ENCODE peak calls at places on chromosomes 12 and 14, in ten cellular contexts. One of them, this sample, is unnamed. For H3K4me1, the result is how much of the 10 kb centered on the place peaks cover.

GRCh38 chr14:89793367-89793716 is 161.2 kb downstream of the EFCAB11 start:
- DNase-seq in lower lobe of right lung: no peak
- DNase-seq in CD8-positive, alpha-beta T cell: no peak
- DNase-seq in heart right ventricle: no peak
- DNase-seq in upper lobe of right lung: no peak
- DNase-seq in foreskin keratinocyte: no peak
- DNase-seq in Peyer's patch: no peak
- DNase-seq in neural progenitor cell: no peak
- DNase-seq in astrocyte: no peak
- DNase-seq in transverse colon: no peak
- DNase-seq in this sample: no peak

GRCh38 chr12:15880721-15881120 is 1.5 kb upstream of the STRAP start:
- DNase-seq in CD8-positive, alpha-beta T cell: no peak
- DNase-seq in upper lobe of right lung: no peak
- DNase-seq in foreskin keratinocyte: no peak
- DNase-seq in lower lobe of right lung: no peak
- DNase-seq in transverse colon: no peak
- DNase-seq in neural progenitor cell: no peak
- DNase-seq in heart right ventricle: no peak
- DNase-seq in Peyer's patch: no peak
- DNase-seq in astrocyte: no peak
- DNase-seq in this sample: no peak

GRCh38 chr14:76323331-76324050 is 52.4 kb upstream of the ESRRB start:
- DNase-seq in foreskin keratinocyte: peak
- DNase-seq in upper lobe of right lung: no peak
- DNase-seq in lower lobe of right lung: no peak
- DNase-seq in astrocyte: no peak
- DNase-seq in heart right ventricle: no peak
- DNase-seq in Peyer's patch: no peak
- DNase-seq in neural progenitor cell: no peak
- DNase-seq in transverse colon: no peak
- DNase-seq in CD8-positive, alpha-beta T cell: no peak
- DNase-seq in this sample: no peak

GRCh38 chr12:95646781-95647184 is 95.5 kb upstream of the USP44 start:
- DNase-seq in Peyer's patch: no peak
- DNase-seq in CD8-positive, alpha-beta T cell: no peak
- DNase-seq in lower lobe of right lung: no peak
- DNase-seq in heart right ventricle: no peak
- DNase-seq in foreskin keratinocyte: no peak
- DNase-seq in astrocyte: peak
- DNase-seq in upper lobe of right lung: no peak
- DNase-seq in transverse colon: no peak
- DNase-seq in neural progenitor cell: no peak
- DNase-seq in this sample: no peak

GRCh38 chr12:46445551-46446235 is 73.1 kb upstream of the SLC38A2 start:
- DNase-seq in lower lobe of right lung: no peak
- DNase-seq in transverse colon: no peak
- DNase-seq in astrocyte: no peak
- DNase-seq in Peyer's patch: no peak
- DNase-seq in heart right ventricle: no peak
- DNase-seq in foreskin keratinocyte: no peak
- DNase-seq in CD8-positive, alpha-beta T cell: no peak
- DNase-seq in upper lobe of right lung: no peak
- DNase-seq in neural progenitor cell: no peak
- DNase-seq in this sample: no peak

GRCh38 chr12:39123580-39123979 is 218.2 kb upstream of the CPNE8 start:
- DNase-seq in upper lobe of right lung: no peak
- DNase-seq in lower lobe of right lung: no peak
- DNase-seq in Peyer's patch: no peak
- DNase-seq in neural progenitor cell: no peak
- DNase-seq in heart right ventricle: no peak
- DNase-seq in transverse colon: no peak
- DNase-seq in foreskin keratinocyte: peak
- DNase-seq in astrocyte: peak
- DNase-seq in CD8-positive, alpha-beta T cell: no peak
- DNase-seq in this sample: no peak

GRCh38 chr14:103281496-103282231 is 52.4 kb upstream of the EIF5 start:
- DNase-seq in CD8-positive, alpha-beta T cell: no peak
- DNase-seq in neural progenitor cell: peak
- DNase-seq in astrocyte: peak
- DNase-seq in foreskin keratinocyte: no peak
- DNase-seq in transverse colon: peak
- DNase-seq in lower lobe of right lung: no peak
- DNase-seq in upper lobe of right lung: no peak
- DNase-seq in heart right ventricle: peak
- DNase-seq in Peyer's patch: no peak
- DNase-seq in this sample: no peak

GRCh38 chr14:26870722-26871121 is 272.9 kb upstream of the NOVA1 start:
- DNase-seq in heart right ventricle: no peak
- DNase-seq in astrocyte: no peak
- DNase-seq in upper lobe of right lung: no peak
- DNase-seq in lower lobe of right lung: no peak
- DNase-seq in Peyer's patch: no peak
- DNase-seq in transverse colon: no peak
- DNase-seq in CD8-positive, alpha-beta T cell: no peak
- DNase-seq in neural progenitor cell: no peak
- DNase-seq in foreskin keratinocyte: no peak
- DNase-seq in this sample: no peak

GRCh38 chr14:52977798-52978197 is 26.9 kb upstream of the FERMT2 start:
- DNase-seq in transverse colon: no peak
- DNase-seq in Peyer's patch: no peak
- DNase-seq in astrocyte: no peak
- DNase-seq in neural progenitor cell: no peak
- DNase-seq in lower lobe of right lung: no peak
- DNase-seq in CD8-positive, alpha-beta T cell: no peak
- DNase-seq in upper lobe of right lung: no peak
- DNase-seq in foreskin keratinocyte: no peak
- DNase-seq in heart right ventricle: no peak
- DNase-seq in this sample: no peak

GRCh38 chr12:62472472-62472871 is 5.8 kb downstream of the MON2 start:
- DNase-seq in Peyer's patch: no peak
- DNase-seq in heart right ventricle: no peak
- DNase-seq in transverse colon: no peak
- DNase-seq in CD8-positive, alpha-beta T cell: no peak
- DNase-seq in neural progenitor cell: peak
- DNase-seq in lower lobe of right lung: no peak
- DNase-seq in foreskin keratinocyte: no peak
- DNase-seq in upper lobe of right lung: no peak
- DNase-seq in astrocyte: no peak
- DNase-seq in this sample: no peak

GRCh38 chr14:67704484-67705089 is 2.9 kb downstream of the RDH12 start:
- DNase-seq in Peyer's patch: no peak
- DNase-seq in lower lobe of right lung: no peak
- DNase-seq in foreskin keratinocyte: no peak
- DNase-seq in upper lobe of right lung: no peak
- DNase-seq in CD8-positive, alpha-beta T cell: no peak
- DNase-seq in astrocyte: peak
- DNase-seq in transverse colon: no peak
- DNase-seq in neural progenitor cell: peak
- DNase-seq in heart right ventricle: peak
- DNase-seq in this sample: peak

GRCh38 chr14:49479432-49479831 is 106.7 kb downstream of the RPS29 start:
- DNase-seq in neural progenitor cell: no peak
- DNase-seq in lower lobe of right lung: no peak
- DNase-seq in CD8-positive, alpha-beta T cell: no peak
- DNase-seq in upper lobe of right lung: no peak
- DNase-seq in heart right ventricle: no peak
- DNase-seq in Peyer's patch: no peak
- DNase-seq in foreskin keratinocyte: no peak
- DNase-seq in astrocyte: no peak
- DNase-seq in transverse colon: no peak
- DNase-seq in this sample: no peak

GRCh38 chr12:65962921-65963883 is 138.9 kb downstream of the HMGA2 start:
- DNase-seq in Peyer's patch: no peak
- DNase-seq in upper lobe of right lung: no peak
- DNase-seq in transverse colon: peak
- DNase-seq in lower lobe of right lung: no peak
- DNase-seq in foreskin keratinocyte: no peak
- DNase-seq in neural progenitor cell: peak
- DNase-seq in heart right ventricle: no peak
- DNase-seq in astrocyte: peak
- DNase-seq in CD8-positive, alpha-beta T cell: no peak
- DNase-seq in this sample: no peak
- TF ChIP-seq CTCF in Peyer's patch: no peak
- TF ChIP-seq CTCF in upper lobe of right lung: no peak
- TF ChIP-seq CTCF in transverse colon: no peak
- TF ChIP-seq CTCF in lower lobe of right lung: no peak
- TF ChIP-seq CTCF in foreskin keratinocyte: peak
- TF ChIP-seq CTCF in neural progenitor cell: peak
- TF ChIP-seq CTCF in heart right ventricle: no peak
- TF ChIP-seq CTCF in astrocyte: peak
- TF ChIP-seq CTCF in CD8-positive, alpha-beta T cell: no peak
- TF ChIP-seq CTCF in this sample: peak

DNA sequence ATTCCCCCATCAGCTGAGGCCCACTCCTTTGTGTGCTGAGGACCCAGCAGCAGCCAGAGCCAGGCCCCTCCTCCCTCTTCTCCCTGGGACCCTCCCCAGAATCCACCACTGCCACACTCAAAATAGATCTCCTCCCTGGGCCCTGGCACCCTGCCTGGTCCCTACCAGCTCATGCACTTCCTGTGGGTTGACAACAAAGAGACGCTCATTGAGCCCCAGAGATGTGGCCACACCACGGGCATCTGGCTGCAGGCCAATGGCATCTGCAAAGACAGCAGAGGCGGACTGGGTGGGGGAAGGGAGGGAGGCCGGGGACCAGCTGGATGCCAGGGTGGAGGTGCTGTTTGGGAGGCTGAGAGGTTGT is 16.0 kb upstream of the ENDOU start:
- DNase-seq in lower lobe of right lung: peak
- DNase-seq in upper lobe of right lung: peak
- DNase-seq in transverse colon: peak
- DNase-seq in astrocyte: no peak
- DNase-seq in CD8-positive, alpha-beta T cell: peak
- DNase-seq in neural progenitor cell: no peak
- DNase-seq in heart right ventricle: peak
- DNase-seq in Peyer's patch: peak
- DNase-seq in foreskin keratinocyte: no peak
- DNase-seq in this sample: no peak
- H3K4me1 ChIP-seq in lower lobe of right lung: under half
- H3K4me1 ChIP-seq in upper lobe of right lung: under half
- H3K4me1 ChIP-seq in transverse colon: under half
- H3K4me1 ChIP-seq in astrocyte: under half
- H3K4me1 ChIP-seq in CD8-positive, alpha-beta T cell: under half
- H3K4me1 ChIP-seq in neural progenitor cell: under half
- H3K4me1 ChIP-seq in heart right ventricle: half or more
- H3K4me1 ChIP-seq in Peyer's patch: under half
- H3K4me1 ChIP-seq in foreskin keratinocyte: under half
- H3K4me1 ChIP-seq in this sample: under half

GRCh38 chr12:4355150-4355842 is 24.2 kb downstream of the FGF23 start:
- DNase-seq in neural progenitor cell: no peak
- DNase-seq in upper lobe of right lung: no peak
- DNase-seq in astrocyte: no peak
- DNase-seq in foreskin keratinocyte: no peak
- DNase-seq in heart right ventricle: no peak
- DNase-seq in transverse colon: no peak
- DNase-seq in lower lobe of right lung: no peak
- DNase-seq in Peyer's patch: no peak
- DNase-seq in CD8-positive, alpha-beta T cell: no peak
- DNase-seq in this sample: no peak

GRCh38 chr12:4355843-4356327 is 23.6 kb downstream of the FGF23 start:
- DNase-seq in lower lobe of right lung: peak
- DNase-seq in upper lobe of right lung: no peak
- DNase-seq in neural progenitor cell: peak
- DNase-seq in astrocyte: no peak
- DNase-seq in Peyer's patch: no peak
- DNase-seq in transverse colon: peak
- DNase-seq in foreskin keratinocyte: peak
- DNase-seq in CD8-positive, alpha-beta T cell: peak
- DNase-seq in heart right ventricle: peak
- DNase-seq in this sample: peak

DNA sequence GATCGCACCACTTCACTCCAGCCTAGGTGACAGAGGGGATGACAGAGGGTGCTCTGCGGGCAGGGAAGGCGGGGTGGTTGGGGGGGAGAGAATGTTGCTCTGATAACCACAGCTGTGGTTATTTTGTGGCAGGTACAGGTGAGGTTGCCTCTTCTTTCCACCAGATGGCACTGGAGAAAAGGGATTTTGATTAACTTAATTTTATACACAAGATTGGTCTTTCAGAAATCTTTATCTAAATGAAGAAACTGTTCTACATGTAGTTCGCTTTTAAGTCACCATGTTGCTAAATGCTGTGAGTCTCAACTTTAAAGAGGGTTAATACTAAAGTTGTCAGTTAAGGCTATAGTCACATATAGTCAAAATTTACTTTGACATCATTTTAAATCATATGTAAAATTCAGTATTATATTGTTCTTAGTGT is 25.7 kb downstream of the FGF23 start:
- DNase-seq in heart right ventricle: no peak
- DNase-seq in lower lobe of right lung: no peak
- DNase-seq in transverse colon: no peak
- DNase-seq in Peyer's patch: no peak
- DNase-seq in CD8-positive, alpha-beta T cell: peak
- DNase-seq in astrocyte: no peak
- DNase-seq in foreskin keratinocyte: no peak
- DNase-seq in upper lobe of right lung: no peak
- DNase-seq in neural progenitor cell: peak
- DNase-seq in this sample: no peak
- TF ChIP-seq CTCF in heart right ventricle: peak
- TF ChIP-seq CTCF in lower lobe of right lung: peak
- TF ChIP-seq CTCF in transverse colon: peak
- TF ChIP-seq CTCF in Peyer's patch: peak
- TF ChIP-seq CTCF in CD8-positive, alpha-beta T cell: peak
- TF ChIP-seq CTCF in astrocyte: peak
- TF ChIP-seq CTCF in foreskin keratinocyte: peak
- TF ChIP-seq CTCF in upper lobe of right lung: peak
- TF ChIP-seq CTCF in neural progenitor cell: peak
- TF ChIP-seq CTCF in this sample: peak

GRCh38 chr14:100638211-100638855 is 51.1 kb upstream of the BEGAIN start:
- DNase-seq in heart right ventricle: no peak
- DNase-seq in astrocyte: no peak
- DNase-seq in neural progenitor cell: no peak
- DNase-seq in Peyer's patch: no peak
- DNase-seq in transverse colon: no peak
- DNase-seq in foreskin keratinocyte: no peak
- DNase-seq in CD8-positive, alpha-beta T cell: no peak
- DNase-seq in upper lobe of right lung: no peak
- DNase-seq in lower lobe of right lung: no peak
- DNase-seq in this sample: no peak

GRCh38 chr14:100644383-100644782 is 57.2 kb upstream of the BEGAIN start:
- DNase-seq in Peyer's patch: no peak
- DNase-seq in lower lobe of right lung: no peak
- DNase-seq in foreskin keratinocyte: no peak
- DNase-seq in transverse colon: no peak
- DNase-seq in astrocyte: no peak
- DNase-seq in upper lobe of right lung: no peak
- DNase-seq in heart right ventricle: no peak
- DNase-seq in neural progenitor cell: no peak
- DNase-seq in CD8-positive, alpha-beta T cell: no peak
- DNase-seq in this sample: no peak

GRCh38 chr14:100641274-100641860 is 54.1 kb upstream of the BEGAIN start:
- DNase-seq in foreskin keratinocyte: no peak
- DNase-seq in neural progenitor cell: no peak
- DNase-seq in CD8-positive, alpha-beta T cell: no peak
- DNase-seq in heart right ventricle: no peak
- DNase-seq in transverse colon: peak
- DNase-seq in Peyer's patch: no peak
- DNase-seq in astrocyte: no peak
- DNase-seq in lower lobe of right lung: no peak
- DNase-seq in upper lobe of right lung: no peak
- DNase-seq in this sample: no peak

GRCh38 chr14:100639280-100639679 is 52.1 kb upstream of the BEGAIN start:
- DNase-seq in astrocyte: no peak
- DNase-seq in upper lobe of right lung: no peak
- DNase-seq in foreskin keratinocyte: no peak
- DNase-seq in lower lobe of right lung: no peak
- DNase-seq in Peyer's patch: no peak
- DNase-seq in heart right ventricle: no peak
- DNase-seq in neural progenitor cell: no peak
- DNase-seq in transverse colon: no peak
- DNase-seq in CD8-positive, alpha-beta T cell: no peak
- DNase-seq in this sample: no peak

GRCh38 chr14:100640481-100641273 is 53.5 kb upstream of the BEGAIN start:
- DNase-seq in lower lobe of right lung: no peak
- DNase-seq in foreskin keratinocyte: no peak
- DNase-seq in astrocyte: peak
- DNase-seq in upper lobe of right lung: no peak
- DNase-seq in heart right ventricle: no peak
- DNase-seq in transverse colon: peak
- DNase-seq in Peyer's patch: peak
- DNase-seq in neural progenitor cell: no peak
- DNase-seq in CD8-positive, alpha-beta T cell: peak
- DNase-seq in this sample: no peak
- H3K4me1 ChIP-seq in lower lobe of right lung: under half
- H3K4me1 ChIP-seq in foreskin keratinocyte: under half
- H3K4me1 ChIP-seq in astrocyte: under half
- H3K4me1 ChIP-seq in upper lobe of right lung: under half
- H3K4me1 ChIP-seq in heart right ventricle: under half
- H3K4me1 ChIP-seq in transverse colon: under half
- H3K4me1 ChIP-seq in Peyer's patch: under half
- H3K4me1 ChIP-seq in neural progenitor cell: under half
- H3K4me1 ChIP-seq in CD8-positive, alpha-beta T cell: half or more
- H3K4me1 ChIP-seq in this sample: under half